ENCODE peak calls at places on chromosomes 7 and 10, in six cellular contexts. One of them, this sample, is unnamed.

GRCh38 chr10:79219276-79219957 is 127.9 kb upstream of the PPIF start:
- DNase-seq in stimulated activated CD8-positive, alpha-beta memory T cell treated with anti-CD3 and anti-CD28 coated beads, Interleukin-7, amount 100 ng/mL, for 4 hours: no peak
- DNase-seq in T-cell: no peak
- DNase-seq in mucosa of gallbladder: no peak
- DNase-seq in H9: no peak
- DNase-seq in nucleus accumbens: no peak
- DNase-seq in this sample: no peak

GRCh38 chr10:99316374-99316773 is 12.8 kb upstream of the CNNM1 start:
- DNase-seq in stimulated activated CD8-positive, alpha-beta memory T cell treated with anti-CD3 and anti-CD28 coated beads, Interleukin-7, amount 100 ng/mL, for 4 hours: no peak
- DNase-seq in T-cell: no peak
- DNase-seq in mucosa of gallbladder: no peak
- DNase-seq in H9: peak
- DNase-seq in nucleus accumbens: no peak
- DNase-seq in this sample: no peak

GRCh38 chr7:79668292-79668691 is 214.8 kb upstream of the MAGI2 start:
- DNase-seq in stimulated activated CD8-positive, alpha-beta memory T cell treated with anti-CD3 and anti-CD28 coated beads, Interleukin-7, amount 100 ng/mL, for 4 hours: no peak
- DNase-seq in T-cell: no peak
- DNase-seq in mucosa of gallbladder: no peak
- DNase-seq in H9: no peak
- DNase-seq in nucleus accumbens: no peak
- DNase-seq in this sample: no peak

GRCh38 chr7:4700577-4701235 is 18.6 kb downstream of the FOXK1 start:
- DNase-seq in stimulated activated CD8-positive, alpha-beta memory T cell treated with anti-CD3 and anti-CD28 coated beads, Interleukin-7, amount 100 ng/mL, for 4 hours: no peak
- DNase-seq in T-cell: no peak
- DNase-seq in mucosa of gallbladder: no peak
- DNase-seq in H9: peak
- DNase-seq in nucleus accumbens: no peak
- DNase-seq in this sample: no peak

GRCh38 chr7:81462672-81463071 is 307.2 kb downstream of the HGF start:
- DNase-seq in stimulated activated CD8-positive, alpha-beta memory T cell treated with anti-CD3 and anti-CD28 coated beads, Interleukin-7, amount 100 ng/mL, for 4 hours: no peak
- DNase-seq in T-cell: no peak
- DNase-seq in mucosa of gallbladder: no peak
- DNase-seq in H9: no peak
- DNase-seq in nucleus accumbens: no peak
- DNase-seq in this sample: no peak

GRCh38 chr10:86311176-86311575 is 55.4 kb downstream of the GRID1 start:
- DNase-seq in stimulated activated CD8-positive, alpha-beta memory T cell treated with anti-CD3 and anti-CD28 coated beads, Interleukin-7, amount 100 ng/mL, for 4 hours: no peak
- DNase-seq in T-cell: no peak
- DNase-seq in mucosa of gallbladder: no peak
- DNase-seq in H9: peak
- DNase-seq in nucleus accumbens: no peak
- DNase-seq in this sample: no peak

GRCh38 chr7:99624487-99624886 is 7.7 kb downstream of the ZSCAN25 start:
- DNase-seq in stimulated activated CD8-positive, alpha-beta memory T cell treated with anti-CD3 and anti-CD28 coated beads, Interleukin-7, amount 100 ng/mL, for 4 hours: peak
- DNase-seq in T-cell: peak
- DNase-seq in mucosa of gallbladder: peak
- DNase-seq in H9: no peak
- DNase-seq in nucleus accumbens: no peak
- DNase-seq in this sample: no peak

GRCh38 chr10:119105155-119105554 is 1.2 kb downstream of the DENND10 start:
- DNase-seq in stimulated activated CD8-positive, alpha-beta memory T cell treated with anti-CD3 and anti-CD28 coated beads, Interleukin-7, amount 100 ng/mL, for 4 hours: no peak
- DNase-seq in T-cell: no peak
- DNase-seq in mucosa of gallbladder: no peak
- DNase-seq in H9: no peak
- DNase-seq in nucleus accumbens: no peak
- DNase-seq in this sample: no peak